ENCODE peak calls at places on chromosomes 3 and 15, in ten cellular contexts. One of them, this sample, is unnamed.

GRCh38 chr15:79028411-79028964 is 62.1 kb downstream of the RASGRF1 start:
- DNase-seq in heart left ventricle: no peak
- DNase-seq in neural progenitor cell: peak; percentile 64
- DNase-seq in astrocyte of the spinal cord: peak; percentile 14
- DNase-seq in aorta: peak; percentile 38
- DNase-seq in stomach: no peak
- DNase-seq in skeletal muscle cell: no peak
- DNase-seq in psoas muscle: no peak
- DNase-seq in CD8-positive, alpha-beta memory T cell: no peak
- DNase-seq in GM12865: peak; percentile 63
- DNase-seq in this sample: no peak

GRCh38 chr15:56369234-56369633 is 4.0 kb downstream of the TEX9 start:
- DNase-seq in CD8-positive, alpha-beta memory T cell: no peak
- DNase-seq in heart left ventricle: no peak
- DNase-seq in GM12865: peak; percentile 48
- DNase-seq in stomach: no peak
- DNase-seq in astrocyte of the spinal cord: no peak
- DNase-seq in psoas muscle: no peak
- DNase-seq in neural progenitor cell: no peak
- DNase-seq in skeletal muscle cell: no peak
- DNase-seq in aorta: no peak
- DNase-seq in this sample: no peak

GRCh38 chr3:43958005-43958770 is 267.4 kb downstream of the ABHD5 start:
- DNase-seq in GM12865: peak; percentile 61
- DNase-seq in CD8-positive, alpha-beta memory T cell: no peak
- DNase-seq in stomach: no peak
- DNase-seq in psoas muscle: no peak
- DNase-seq in astrocyte of the spinal cord: no peak
- DNase-seq in aorta: no peak
- DNase-seq in heart left ventricle: no peak
- DNase-seq in neural progenitor cell: no peak
- DNase-seq in skeletal muscle cell: no peak
- DNase-seq in this sample: no peak

GRCh38 chr15:83510001-83510400 is 62.9 kb downstream of the SH3GL3 start:
- DNase-seq in GM12865: no peak
- DNase-seq in aorta: no peak
- DNase-seq in skeletal muscle cell: no peak
- DNase-seq in astrocyte of the spinal cord: no peak
- DNase-seq in psoas muscle: no peak
- DNase-seq in heart left ventricle: no peak
- DNase-seq in CD8-positive, alpha-beta memory T cell: no peak
- DNase-seq in stomach: no peak
- DNase-seq in neural progenitor cell: no peak
- DNase-seq in this sample: no peak

GRCh38 chr15:88624156-88624970 is 3.2 kb downstream of the AEN start:
- DNase-seq in neural progenitor cell: peak; percentile 49
- DNase-seq in astrocyte of the spinal cord: peak; percentile 49
- DNase-seq in heart left ventricle: no peak
- DNase-seq in stomach: no peak
- DNase-seq in psoas muscle: no peak
- DNase-seq in skeletal muscle cell: no peak
- DNase-seq in aorta: peak; percentile 70
- DNase-seq in GM12865: peak; percentile 75
- DNase-seq in CD8-positive, alpha-beta memory T cell: no peak
- DNase-seq in this sample: no peak

GRCh38 chr3:124352143-124352528 is 360.2 kb upstream of the ROPN1 start:
- DNase-seq in CD8-positive, alpha-beta memory T cell: no peak
- DNase-seq in psoas muscle: no peak
- DNase-seq in heart left ventricle: no peak
- DNase-seq in stomach: no peak
- DNase-seq in GM12865: no peak
- DNase-seq in astrocyte of the spinal cord: no peak
- DNase-seq in aorta: no peak
- DNase-seq in skeletal muscle cell: no peak
- DNase-seq in neural progenitor cell: no peak
- DNase-seq in this sample: no peak

GRCh38 chr3:106013971-106014370 is 145.2 kb upstream of the CBLB start:
- DNase-seq in psoas muscle: no peak
- DNase-seq in aorta: no peak
- DNase-seq in heart left ventricle: no peak
- DNase-seq in stomach: no peak
- DNase-seq in skeletal muscle cell: peak; percentile 96
- DNase-seq in astrocyte of the spinal cord: peak; percentile 76
- DNase-seq in GM12865: no peak
- DNase-seq in neural progenitor cell: no peak
- DNase-seq in CD8-positive, alpha-beta memory T cell: no peak
- DNase-seq in this sample: no peak

GRCh38 chr15:67766963-67767362 is 58.3 kb upstream of the SKOR1 start:
- DNase-seq in heart left ventricle: no peak
- DNase-seq in skeletal muscle cell: no peak
- DNase-seq in astrocyte of the spinal cord: no peak
- DNase-seq in CD8-positive, alpha-beta memory T cell: no peak
- DNase-seq in psoas muscle: no peak
- DNase-seq in stomach: no peak
- DNase-seq in aorta: no peak
- DNase-seq in neural progenitor cell: no peak
- DNase-seq in GM12865: no peak
- DNase-seq in this sample: no peak

GRCh38 chr15:57357796-57358195 is 18.5 kb upstream of the CGNL1 start:
- DNase-seq in aorta: no peak
- DNase-seq in heart left ventricle: no peak
- DNase-seq in GM12865: no peak
- DNase-seq in skeletal muscle cell: no peak
- DNase-seq in CD8-positive, alpha-beta memory T cell: no peak
- DNase-seq in neural progenitor cell: no peak
- DNase-seq in psoas muscle: no peak
- DNase-seq in stomach: no peak
- DNase-seq in astrocyte of the spinal cord: no peak
- DNase-seq in this sample: no peak

GRCh38 chr3:42118762-42119361 is 27.7 kb downstream of the TRAK1 start:
- DNase-seq in skeletal muscle cell: no peak
- DNase-seq in aorta: no peak
- DNase-seq in stomach: peak; percentile 56
- DNase-seq in CD8-positive, alpha-beta memory T cell: no peak
- DNase-seq in psoas muscle: no peak
- DNase-seq in heart left ventricle: peak; percentile 54
- DNase-seq in neural progenitor cell: peak; percentile 43
- DNase-seq in GM12865: peak; percentile 86
- DNase-seq in astrocyte of the spinal cord: peak; percentile 50
- DNase-seq in this sample: no peak

GRCh38 chr3:129449279-129450115 is 9.5 kb downstream of the IFT122 start:
- DNase-seq in stomach: no peak
- DNase-seq in GM12865: no peak
- DNase-seq in heart left ventricle: no peak
- DNase-seq in psoas muscle: no peak
- DNase-seq in astrocyte of the spinal cord: peak; percentile 30
- DNase-seq in CD8-positive, alpha-beta memory T cell: no peak
- DNase-seq in aorta: no peak
- DNase-seq in skeletal muscle cell: no peak
- DNase-seq in neural progenitor cell: peak; percentile 38
- DNase-seq in this sample: no peak

GRCh38 chr3:14764331-14765064 is 54.3 kb upstream of the FGD5 start:
- DNase-seq in stomach: no peak
- DNase-seq in skeletal muscle cell: no peak
- DNase-seq in aorta: no peak
- DNase-seq in astrocyte of the spinal cord: no peak
- DNase-seq in neural progenitor cell: no peak
- DNase-seq in CD8-positive, alpha-beta memory T cell: no peak
- DNase-seq in psoas muscle: no peak
- DNase-seq in GM12865: no peak
- DNase-seq in heart left ventricle: no peak
- DNase-seq in this sample: no peak

GRCh38 chr3:111311709-111312235 is 230.2 kb upstream of the CD96 start:
- DNase-seq in stomach: no peak
- DNase-seq in CD8-positive, alpha-beta memory T cell: no peak
- DNase-seq in aorta: no peak
- DNase-seq in astrocyte of the spinal cord: peak; percentile 57
- DNase-seq in skeletal muscle cell: no peak
- DNase-seq in neural progenitor cell: no peak
- DNase-seq in psoas muscle: no peak
- DNase-seq in GM12865: peak; percentile 31
- DNase-seq in heart left ventricle: no peak
- DNase-seq in this sample: no peak

GRCh38 chr3:31531465-31531991 is 1.2 kb upstream of the STT3B start:
- DNase-seq in GM12865: peak; percentile 32
- DNase-seq in heart left ventricle: no peak
- DNase-seq in stomach: no peak
- DNase-seq in skeletal muscle cell: no peak
- DNase-seq in astrocyte of the spinal cord: no peak
- DNase-seq in aorta: no peak
- DNase-seq in neural progenitor cell: no peak
- DNase-seq in CD8-positive, alpha-beta memory T cell: no peak
- DNase-seq in psoas muscle: no peak
- DNase-seq in this sample: no peak

GRCh38 chr3:138180375-138181029 is 5.8 kb upstream of the DBR1 start:
- DNase-seq in GM12865: peak; percentile 50
- DNase-seq in skeletal muscle cell: peak; percentile 23
- DNase-seq in astrocyte of the spinal cord: peak; percentile 54
- DNase-seq in CD8-positive, alpha-beta memory T cell: no peak
- DNase-seq in aorta: no peak
- DNase-seq in psoas muscle: no peak
- DNase-seq in heart left ventricle: no peak
- DNase-seq in stomach: no peak
- DNase-seq in neural progenitor cell: peak; percentile 23
- DNase-seq in this sample: no peak

GRCh38 chr15:31271706-31272557 is 54.7 kb upstream of the KLF13 start:
- DNase-seq in neural progenitor cell: peak; percentile 0
- DNase-seq in astrocyte of the spinal cord: no peak
- DNase-seq in CD8-positive, alpha-beta memory T cell: no peak
- DNase-seq in heart left ventricle: no peak
- DNase-seq in GM12865: no peak
- DNase-seq in aorta: no peak
- DNase-seq in psoas muscle: no peak
- DNase-seq in skeletal muscle cell: no peak
- DNase-seq in stomach: peak; percentile 7
- DNase-seq in this sample: no peak

DNA sequence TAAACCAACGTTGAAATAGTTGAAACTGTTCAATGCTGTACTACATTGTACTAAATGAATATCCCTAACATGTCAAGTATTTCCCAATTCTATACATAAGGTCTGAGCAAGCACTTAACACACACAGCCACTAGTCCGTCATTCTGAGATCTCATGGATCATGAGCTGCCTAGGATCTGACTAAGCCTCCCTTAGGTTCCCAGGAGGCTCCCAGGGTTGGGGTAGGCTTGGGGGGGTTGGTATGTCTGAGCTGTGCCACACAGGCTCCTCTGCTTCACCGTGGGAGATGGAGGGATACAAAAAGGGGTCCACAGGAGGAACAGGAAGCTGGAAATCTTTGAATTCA is 5.9 kb downstream of the RASGRP1 start:
- DNase-seq in psoas muscle: no peak
- DNase-seq in astrocyte of the spinal cord: no peak
- DNase-seq in skeletal muscle cell: peak; percentile 94
- DNase-seq in aorta: no peak
- DNase-seq in CD8-positive, alpha-beta memory T cell: no peak
- DNase-seq in neural progenitor cell: peak; percentile 7
- DNase-seq in GM12865: no peak
- DNase-seq in heart left ventricle: no peak
- DNase-seq in stomach: no peak
- DNase-seq in this sample: no peak
- H3K4me3 ChIP-seq in psoas muscle: no peak overlapping the region
- H3K4me3 ChIP-seq in astrocyte of the spinal cord: no peak overlapping the region
- H3K4me3 ChIP-seq in skeletal muscle cell: no peak overlapping the region
- H3K4me3 ChIP-seq in aorta: no peak overlapping the region
- H3K4me3 ChIP-seq in CD8-positive, alpha-beta memory T cell: peak overlapping the region; percentile 10
- H3K4me3 ChIP-seq in neural progenitor cell: no peak overlapping the region
- H3K4me3 ChIP-seq in GM12865: peak overlapping the region; percentile 40
- H3K4me3 ChIP-seq in heart left ventricle: no peak overlapping the region
- H3K4me3 ChIP-seq in stomach: no peak overlapping the region
- H3K4me3 ChIP-seq in this sample: no peak overlapping the region

GRCh38 chr15:62223020-62223419 is 57.9 kb upstream of the C2CD4B start:
- DNase-seq in aorta: no peak
- DNase-seq in stomach: no peak
- DNase-seq in heart left ventricle: no peak
- DNase-seq in neural progenitor cell: no peak
- DNase-seq in psoas muscle: no peak
- DNase-seq in CD8-positive, alpha-beta memory T cell: no peak
- DNase-seq in astrocyte of the spinal cord: no peak
- DNase-seq in skeletal muscle cell: no peak
- DNase-seq in GM12865: no peak
- DNase-seq in this sample: no peak
- H3K4me3 ChIP-seq in aorta: no peak overlapping the region
- H3K4me3 ChIP-seq in stomach: no peak overlapping the region
- H3K4me3 ChIP-seq in heart left ventricle: no peak overlapping the region
- H3K4me3 ChIP-seq in neural progenitor cell: no peak overlapping the region
- H3K4me3 ChIP-seq in psoas muscle: no peak overlapping the region
- H3K4me3 ChIP-seq in CD8-positive, alpha-beta memory T cell: no peak overlapping the region
- H3K4me3 ChIP-seq in astrocyte of the spinal cord: no peak overlapping the region
- H3K4me3 ChIP-seq in skeletal muscle cell: no peak overlapping the region
- H3K4me3 ChIP-seq in GM12865: no peak overlapping the region
- H3K4me3 ChIP-seq in this sample: no peak overlapping the region

DNA sequence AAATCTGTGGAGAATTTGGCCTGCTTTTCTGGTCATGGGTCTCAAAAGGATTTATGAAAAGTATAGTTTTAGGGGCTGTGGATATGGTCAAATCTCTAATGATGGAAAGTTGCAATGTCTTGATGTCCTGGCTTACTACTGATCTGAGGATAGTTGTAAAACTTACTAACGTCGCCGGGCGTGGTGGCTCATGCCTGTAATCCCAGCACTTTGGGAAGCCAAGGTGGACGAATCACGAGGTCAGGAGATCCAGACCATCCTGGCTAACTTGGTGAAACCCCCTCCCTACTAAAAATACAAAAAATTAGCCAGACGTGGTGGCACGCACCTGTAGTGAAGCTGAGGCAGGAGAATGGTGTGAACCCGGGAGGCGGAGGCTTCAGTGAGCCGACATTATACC is 19.6 kb downstream of the TRIM71 start:
- DNase-seq in CD8-positive, alpha-beta memory T cell: no peak
- DNase-seq in stomach: no peak
- DNase-seq in skeletal muscle cell: no peak
- DNase-seq in heart left ventricle: no peak
- DNase-seq in aorta: no peak
- DNase-seq in psoas muscle: no peak
- DNase-seq in astrocyte of the spinal cord: no peak
- DNase-seq in neural progenitor cell: no peak
- DNase-seq in GM12865: no peak
- DNase-seq in this sample: no peak
- H3K4me3 ChIP-seq in CD8-positive, alpha-beta memory T cell: no peak overlapping the region
- H3K4me3 ChIP-seq in stomach: no peak overlapping the region
- H3K4me3 ChIP-seq in skeletal muscle cell: no peak overlapping the region
- H3K4me3 ChIP-seq in heart left ventricle: no peak overlapping the region
- H3K4me3 ChIP-seq in aorta: no peak overlapping the region
- H3K4me3 ChIP-seq in psoas muscle: no peak overlapping the region
- H3K4me3 ChIP-seq in astrocyte of the spinal cord: no peak overlapping the region
- H3K4me3 ChIP-seq in neural progenitor cell: peak overlapping the region; percentile 36
- H3K4me3 ChIP-seq in GM12865: no peak overlapping the region
- H3K4me3 ChIP-seq in this sample: no peak overlapping the region

DNA sequence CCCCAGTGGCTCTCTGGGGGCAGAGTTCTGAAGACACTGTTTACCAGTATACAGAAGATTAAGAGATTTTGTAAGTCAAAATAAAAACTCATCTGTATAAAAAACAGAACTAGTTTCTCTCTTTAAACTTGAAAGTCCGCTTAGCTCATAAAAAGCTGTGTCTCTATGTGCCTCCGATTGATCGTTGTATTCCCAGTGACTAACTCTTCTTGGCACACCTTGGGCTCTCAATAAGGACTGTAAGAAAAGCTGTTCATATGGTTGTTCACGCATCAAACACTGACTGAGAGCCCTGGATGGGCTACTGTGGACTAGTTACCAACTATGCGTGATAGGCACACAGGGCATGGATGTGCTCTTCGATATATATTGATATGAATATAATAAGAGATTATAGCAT is 107.9 kb downstream of the P3H2 start:
- DNase-seq in heart left ventricle: no peak
- DNase-seq in CD8-positive, alpha-beta memory T cell: no peak
- DNase-seq in astrocyte of the spinal cord: peak; percentile 41
- DNase-seq in GM12865: no peak
- DNase-seq in aorta: no peak
- DNase-seq in skeletal muscle cell: no peak
- DNase-seq in psoas muscle: no peak
- DNase-seq in stomach: no peak
- DNase-seq in neural progenitor cell: no peak
- DNase-seq in this sample: no peak
- H3K4me3 ChIP-seq in heart left ventricle: no peak overlapping the region
- H3K4me3 ChIP-seq in CD8-positive, alpha-beta memory T cell: no peak overlapping the region
- H3K4me3 ChIP-seq in astrocyte of the spinal cord: no peak overlapping the region
- H3K4me3 ChIP-seq in GM12865: no peak overlapping the region
- H3K4me3 ChIP-seq in aorta: no peak overlapping the region
- H3K4me3 ChIP-seq in skeletal muscle cell: no peak overlapping the region
- H3K4me3 ChIP-seq in psoas muscle: no peak overlapping the region
- H3K4me3 ChIP-seq in stomach: no peak overlapping the region
- H3K4me3 ChIP-seq in neural progenitor cell: no peak overlapping the region
- H3K4me3 ChIP-seq in this sample: no peak overlapping the region